ENCODE peak calls at places on chromosome 22, in four cellular contexts. Q is mucosa of descending colon, X is heart right ventricle, U is fibroblast of lung. A is an unnamed sample.

GRCh38 chr22:41772645-41773044 is 27.8 kb upstream of the CCDC134 start:
- DNase-seq in U (no peak), Q (no peak), X (no peak), A (no peak)

GRCh38 chr22:31954535-31955326 is 10.4 kb downstream of the YWHAH start:
- DNase-seq in U (peak), Q (no peak), X (no peak), A (no peak)

GRCh38 chr22:24945430-24945829 is 1.1 kb downstream of the LHFPL7 start:
- DNase-seq in X (no peak), Q (no peak), U (no peak), A (no peak)

GRCh38 chr22:38104084-38104483 is 6.4 kb downstream of the BAIAP2L2 start:
- DNase-seq in U (no peak), X (no peak), Q (no peak), A (no peak)

GRCh38 chr22:30340911-30341685 is 14.4 kb upstream of the TBC1D10A start:
- DNase-seq in U (no peak), X (peak), Q (no peak), A (no peak)

GRCh38 chr22:47765757-47766156 is 1003.3 kb downstream of the TBC1D22A start:
- DNase-seq in X (no peak), Q (no peak), U (no peak), A (no peak)

GRCh38 chr22:32904044-32904443 is 102.5 kb downstream of the TIMP3 start:
- DNase-seq in U (peak), X (no peak), Q (peak), A (no peak)

GRCh38 chr22:20010307-20011122 is 6.1 kb downstream of the ARVCF start:
- DNase-seq in U (no peak), X (no peak), Q (no peak), A (no peak)

GRCh38 chr22:19019679-19020032 is 83.6 kb upstream of the PRODH start:
- DNase-seq in X (no peak), U (no peak), Q (no peak), A (no peak)

GRCh38 chr22:30695871-30696655 is 1.4 kb downstream of the OSBP2 start:
- DNase-seq in U (no peak), Q (no peak), X (no peak), A (no peak)

GRCh38 chr22:21775061-21775460 is 39.5 kb upstream of the YPEL1 start:
- DNase-seq in U (no peak), Q (no peak), X (no peak), A (no peak)

GRCh38 chr22:42271191-42271813 is 849 bp upstream of the TCF20 start:
- DNase-seq in U (no peak), X (no peak), Q (no peak), A (no peak)

GRCh38 chr22:20312396-20313191 is 7.3 kb downstream of the DGCR6L start:
- DNase-seq in U (no peak), Q (no peak), X (no peak), A (no peak)

GRCh38 chr22:38704568-38705234 is 1.0 kb upstream of the GTPBP1 start:
- DNase-seq in U (no peak), X (no peak), Q (no peak), A (no peak)

GRCh38 chr22:41620646-41621098 is at the start of gene DESI1:
- DNase-seq in X (no peak), Q (no peak), U (peak), A (no peak)

GRCh38 chr22:20249797-20250354 is 18.2 kb downstream of the RTN4R start:
- DNase-seq in Q (no peak), X (no peak), U (peak), A (peak)

GRCh38 chr22:44402196-44403111 is 89.7 kb upstream of the SHISAL1 start:
- DNase-seq in U (no peak), X (no peak), Q (no peak), A (no peak)

GRCh38 chr22:33180371-33180770 is 122.2 kb upstream of the SYN3 start:
- DNase-seq in X (no peak), U (no peak), Q (no peak), A (no peak)

GRCh38 chr22:37060801-37061610 is 9.5 kb downstream of the KCTD17 start:
- DNase-seq in X (peak), Q (no peak), U (no peak), A (no peak)

GRCh38 chr22:50672471-50673230 is at the start of gene SHANK3:
- DNase-seq in Q (no peak), X (peak), U (no peak), A (no peak)

GRCh38 chr22:41915035-41915782 is at the start of gene SHISA8:
- DNase-seq in U (no peak), X (peak), Q (peak), A (no peak)

GRCh38 chr22:19357270-19358105 is 66.0 kb upstream of the CLTCL1 start:
- DNase-seq in X (no peak), Q (peak), U (peak), A (no peak)

GRCh38 chr22:20422271-20422958 is 15.2 kb downstream of the SCARF2 start:
- DNase-seq in Q (no peak), U (no peak), X (no peak), A (peak)

GRCh38 chr22:42294034-42294985 is 23.9 kb upstream of the TCF20 start:
- DNase-seq in X (peak), U (peak), Q (peak), A (peak)

GRCh38 chr22:47782461-47783075 is 1020.1 kb downstream of the TBC1D22A start:
- DNase-seq in U (no peak), Q (no peak), X (no peak), A (no peak)

GRCh38 chr22:42138122-42138770 is 7.6 kb upstream of the CYP2D6 start:
- DNase-seq in X (no peak), Q (no peak), U (no peak), A (no peak)

GRCh38 chr22:19620742-19621371 is 93.4 kb upstream of the SEPTIN5 start:
- DNase-seq in Q (no peak), X (no peak), U (peak), A (no peak)

GRCh38 chr22:22745225-22746060 is 101.0 kb downstream of the GGTLC2 start:
- DNase-seq in X (no peak), Q (peak), U (no peak), A (no peak)

GRCh38 chr22:44384563-44384940 is 71.8 kb upstream of the SHISAL1 start:
- DNase-seq in X (peak), Q (no peak), U (no peak), A (no peak)

GRCh38 chr22:19959043-19959586 is 17.5 kb upstream of the TXNRD2 start:
- DNase-seq in X (peak), U (peak), Q (peak), A (no peak)

GRCh38 chr22:39352301-39352867 is 2.6 kb downstream of the SYNGR1 start:
- DNase-seq in X (no peak), Q (no peak), U (no peak), A (no peak)

GRCh38 chr22:17172172-17172833 is 13.2 kb upstream of the HDHD5 start:
- DNase-seq in U (no peak), X (peak), Q (no peak), A (no peak)

GRCh38 chr22:32698926-32699619 is 102.4 kb upstream of the TIMP3 start:
- DNase-seq in Q (peak), X (peak), U (no peak), A (no peak)

GRCh38 chr22:48098243-48098935 is 1335.9 kb downstream of the TBC1D22A start:
- DNase-seq in Q (peak), X (no peak), U (no peak), A (no peak)

GRCh38 chr22:50232481-50233151 is 12.2 kb downstream of the TUBGCP6 start:
- DNase-seq in X (no peak), U (no peak), Q (no peak), A (no peak)

GRCh38 chr22:48240165-48240934 is 1477.9 kb downstream of the TBC1D22A start:
- DNase-seq in U (no peak), Q (no peak), X (no peak), A (no peak)

GRCh38 chr22:26289486-26290250 is 120.4 kb downstream of the SEZ6L start:
- DNase-seq in Q (no peak), X (no peak), U (no peak), A (no peak)

GRCh38 chr22:44632823-44633478 is 69.1 kb upstream of the PRR5 start:
- DNase-seq in U (peak), Q (no peak), X (no peak), A (no peak)

GRCh38 chr22:49483281-49483905 is 344.3 kb downstream of the BRD1 start:
- DNase-seq in X (no peak), Q (no peak), U (no peak), A (no peak)

DNA sequence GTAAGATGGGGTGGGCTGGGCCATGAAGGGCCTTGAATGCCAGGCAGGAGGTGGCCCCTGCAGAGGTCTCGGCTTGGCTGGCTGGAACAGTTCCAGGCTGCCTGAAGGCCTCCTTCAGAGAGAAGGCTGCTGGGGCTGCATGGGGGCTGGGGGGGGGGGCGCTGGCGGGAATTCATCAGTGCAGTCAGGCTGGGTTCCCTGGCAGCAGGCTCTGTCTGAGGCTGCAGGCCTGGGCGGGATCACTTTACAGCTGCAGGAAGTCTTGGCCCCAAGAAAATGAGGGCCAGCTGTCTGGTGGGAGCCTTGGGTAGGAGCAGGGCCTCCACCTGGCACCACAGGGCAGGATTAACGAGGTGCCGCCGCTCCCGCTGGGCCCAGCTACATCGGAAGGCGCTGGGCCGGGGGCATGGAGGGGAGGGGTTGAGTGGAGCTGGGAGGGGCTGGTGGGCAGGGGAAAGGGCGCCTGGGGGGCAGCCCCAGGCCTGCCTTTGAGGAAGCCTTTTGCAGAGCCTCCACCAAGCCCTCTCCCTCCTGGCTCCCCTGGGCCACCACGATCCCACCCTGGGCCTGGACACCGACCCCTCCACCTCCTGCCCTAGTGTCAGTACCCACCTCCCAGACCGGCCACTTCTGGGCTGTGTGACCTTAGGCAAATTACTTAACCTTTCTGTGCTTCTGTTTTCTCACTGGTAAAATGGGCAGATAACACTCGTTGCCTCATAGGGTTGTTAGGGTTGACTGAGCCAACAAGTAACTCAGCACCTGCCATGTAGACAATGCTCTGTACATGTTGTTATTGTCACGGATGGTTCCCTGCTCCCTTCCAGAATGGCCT is 31.0 kb upstream of the HMOX1 start:
- DNase-seq in U (peak), Q (no peak), X (no peak), A (no peak)
- H3K4me3 ChIP-seq in U (no peak), Q (no peak), X (no peak), A (no peak)

DNA sequence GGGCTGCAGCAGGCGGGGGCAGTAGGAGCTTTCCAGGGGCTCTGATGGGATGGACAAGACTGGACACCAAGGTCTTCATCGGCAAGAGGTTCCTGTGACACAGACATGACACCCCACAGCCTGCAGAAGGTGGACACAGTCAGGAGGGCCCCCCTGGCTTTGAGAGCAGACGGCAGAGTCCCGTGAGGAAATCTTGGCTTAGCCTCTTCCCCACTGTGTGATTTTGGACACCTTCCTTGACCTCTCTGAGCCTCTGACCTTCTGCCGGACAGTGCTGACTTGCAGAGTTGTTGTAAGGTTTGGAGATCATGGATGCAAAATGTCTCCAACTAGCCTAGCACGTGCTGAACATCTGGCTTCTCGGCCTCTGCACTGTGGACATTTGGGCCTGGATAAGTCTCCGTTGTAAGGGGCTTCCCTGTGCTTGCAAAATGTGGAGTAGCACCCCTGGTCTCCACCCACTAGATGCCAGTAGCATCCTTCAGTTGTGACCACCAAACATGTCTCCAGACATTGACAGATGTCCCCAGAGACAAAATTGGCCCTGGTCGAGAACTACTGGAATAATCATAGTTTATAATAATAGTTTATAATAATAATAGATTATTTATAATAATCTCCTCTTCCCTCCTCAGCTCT is 54.6 kb downstream of the MCM5 start:
- DNase-seq in X (no peak), U (peak), Q (no peak), A (no peak)
- TF ChIP-seq CTCF in X (peak), U (no peak), Q (no peak), A (no peak)

GRCh38 chr22:46233231-46233630 is 16.9 kb downstream of the CDPF1 start:
- DNase-seq in U (peak), Q (no peak), X (peak), A (no peak)
- H3K4me3 ChIP-seq in U (no peak), Q (no peak), X (no peak), A (no peak)

GRCh38 chr22:27391092-27391770 is 410.3 kb downstream of the MN1 start:
- DNase-seq in X (peak), Q (no peak), U (no peak), A (no peak)
- TF ChIP-seq CTCF in X (no peak), Q (no peak), U (no peak), A (no peak)

DNA sequence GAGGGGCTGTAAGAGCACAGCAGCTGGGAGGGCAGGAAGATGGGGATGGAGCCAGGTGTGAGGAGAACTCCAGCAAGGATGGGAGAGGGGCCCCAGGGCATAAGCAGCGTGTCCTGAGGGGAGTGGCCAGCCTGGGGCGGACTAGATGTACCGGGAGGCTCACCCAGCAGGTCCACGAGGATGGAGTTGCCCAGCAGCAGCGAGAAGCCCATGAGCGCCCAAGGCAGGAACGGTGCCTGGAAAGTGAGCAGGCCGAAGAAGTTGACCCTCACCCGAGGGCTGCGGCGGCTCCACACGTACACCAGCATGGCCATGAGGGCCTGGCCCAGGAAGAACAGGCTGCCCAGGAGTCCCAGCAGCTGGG is 1.3 kb downstream of the DERL3 start:
- DNase-seq in Q (no peak), X (no peak), U (no peak), A (no peak)
- H3K4me3 ChIP-seq in Q (no peak), X (no peak), U (no peak), A (no peak)

GRCh38 chr22:46052801-46053562 is 76.0 kb upstream of the WNT7B start:
- DNase-seq in X (peak), Q (peak), U (peak), A (no peak)
- TF ChIP-seq CTCF in X (no peak), Q (no peak), U (no peak), A (no peak)

DNA sequence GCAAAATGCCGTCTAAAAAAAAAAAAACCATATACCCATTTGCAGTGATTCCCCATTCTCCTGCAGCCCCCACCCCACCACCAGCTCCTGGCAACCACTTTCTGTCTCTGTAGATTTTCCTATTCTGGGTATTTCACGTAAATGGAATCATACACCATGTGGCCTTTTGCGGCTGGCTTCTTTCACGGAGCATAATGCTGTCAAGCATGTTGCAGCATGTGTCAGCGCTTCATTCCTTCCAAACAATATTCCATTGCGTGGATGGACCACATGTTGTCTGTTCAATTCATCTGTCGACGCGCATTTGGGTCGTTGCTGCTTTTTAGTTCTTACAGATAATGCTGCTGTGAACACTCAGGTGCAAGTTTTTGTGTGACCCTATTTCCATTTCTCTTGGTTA is 14.8 kb upstream of the EMID1 start:
- DNase-seq in Q (no peak), U (no peak), X (no peak), A (no peak)
- H3K4me3 ChIP-seq in Q (no peak), U (no peak), X (no peak), A (no peak)

A was measured in astrocyte of the cerebellum.